ENCODE peak calls at places on chromosomes 2 and 18, in five cellular contexts. T, L, M, K and W are unnamed samples.

GRCh38 chr2:86216577-86217555 is 17.6 kb downstream of the MRPL35 start:
- ATAC-seq in T (no peak), M (peak), K (no peak), L (no peak), W (no peak)

GRCh38 chr18:8936646-8937045 is 165.9 kb upstream of the NDUFV2 start:
- ATAC-seq in L (no peak), T (no peak), M (no peak), K (no peak), W (no peak)

GRCh38 chr2:84779781-84780180 is 101.1 kb downstream of the TRABD2A start:
- ATAC-seq in T (peak), K (no peak), M (no peak), L (no peak), W (no peak)

GRCh38 chr2:207600211-207600610 is 25.0 kb downstream of the METTL21A start:
- ATAC-seq in M (no peak), T (no peak), K (no peak), L (no peak), W (no peak)

GRCh38 chr2:27730249-27730648 is 41.3 kb upstream of the MRPL33 start:
- ATAC-seq in M (no peak), L (no peak), T (no peak), K (no peak), W (peak)

GRCh38 chr18:59488899-59489298 is 129.8 kb upstream of the LMAN1 start:
- ATAC-seq in L (no peak), T (no peak), M (no peak), K (no peak), W (no peak)

GRCh38 chr18:35463050-35463449 is 34.7 kb downstream of the INO80C start:
- ATAC-seq in L (no peak), M (peak), T (no peak), K (no peak), W (peak)

GRCh38 chr2:75041226-75041625 is 82.8 kb downstream of the POLE4 start:
- ATAC-seq in T (no peak), L (no peak), K (no peak), M (no peak), W (no peak)

GRCh38 chr2:68812256-68812655 is 58.9 kb downstream of the BMP10 start:
- ATAC-seq in L (no peak), T (no peak), M (no peak), K (no peak), W (no peak)

GRCh38 chr2:112959109-112959591 is 18.7 kb upstream of the IL36G start:
- ATAC-seq in T (no peak), L (no peak), M (no peak), K (no peak), W (no peak)

GRCh38 chr2:8314063-8314462 is 367.8 kb upstream of the ID2 start:
- ATAC-seq in K (no peak), M (no peak), L (no peak), T (no peak), W (no peak)

GRCh38 chr18:56789004-56789888 is 138.1 kb downstream of the WDR7 start:
- ATAC-seq in M (peak), K (no peak), T (no peak), L (no peak), W (no peak)

GRCh38 chr18:23745366-23745765 is 56.1 kb downstream of the LAMA3 start:
- ATAC-seq in K (no peak), M (no peak), T (no peak), L (no peak), W (no peak)

GRCh38 chr2:112582314-112582746 is 2.1 kb upstream of the CHCHD5 start:
- ATAC-seq in T (peak), L (peak), K (peak), M (peak), W (peak)

GRCh38 chr2:23602113-23602512 is 217.1 kb downstream of the KLHL29 start:
- ATAC-seq in K (no peak), M (peak), L (no peak), T (peak), W (peak)

GRCh38 chr2:235702186-235702585 is 208.3 kb downstream of the AGAP1 start:
- ATAC-seq in M (no peak), L (no peak), K (no peak), T (no peak), W (no peak)

GRCh38 chr2:176118606-176119370 is 2.2 kb downstream of the HOXD10 start:
- ATAC-seq in M (no peak), K (no peak), L (no peak), T (no peak), W (no peak)

GRCh38 chr2:52429740-52430139 is 1337.9 kb upstream of the CHAC2 start:
- ATAC-seq in L (no peak), K (no peak), T (no peak), M (no peak), W (no peak)

GRCh38 chr2:119255760-119256573 is 32.3 kb downstream of the STEAP3 start:
- ATAC-seq in T (no peak), L (no peak), M (peak), K (no peak), W (peak)

GRCh38 chr2:14677039-14677438 is 44.5 kb downstream of the LRATD1 start:
- ATAC-seq in K (no peak), T (no peak), M (no peak), L (no peak), W (no peak)

GRCh38 chr2:207341816-207342215 is 176.1 kb upstream of the KLF7 start:
- ATAC-seq in T (no peak), K (no peak), L (no peak), M (no peak), W (no peak)

GRCh38 chr2:127864877-127865276 is 6.9 kb upstream of the POLR2D start:
- ATAC-seq in K (no peak), T (no peak), M (peak), L (no peak), W (peak)

GRCh38 chr2:101762451-101763171 is 65.1 kb downstream of the MAP4K4 start:
- ATAC-seq in K (no peak), L (no peak), T (no peak), M (no peak), W (no peak)

GRCh38 chr18:74284501-74285004 is 7.2 kb downstream of the CYB5A start:
- ATAC-seq in M (no peak), K (no peak), L (no peak), T (no peak), W (no peak)

GRCh38 chr2:204899983-204900382 is 354.7 kb downstream of the PARD3B start:
- ATAC-seq in T (no peak), L (no peak), K (no peak), M (no peak), W (no peak)

GRCh38 chr2:55839182-55839819 is 84.3 kb downstream of the EFEMP1 start:
- ATAC-seq in K (no peak), M (peak), L (no peak), T (no peak), W (peak)

GRCh38 chr2:21155365-21156136 is 31.8 kb downstream of the TDRD15 start:
- ATAC-seq in L (no peak), K (no peak), T (no peak), M (no peak), W (no peak)

GRCh38 chr2:62163834-62164233 is 32.1 kb upstream of the B3GNT2 start:
- ATAC-seq in T (no peak), L (no peak), K (no peak), M (no peak), W (no peak)